ENCODE peak calls at places on chromosome 10, in four cellular contexts. O, Y, R and J are unnamed samples.

GRCh38 chr10:124364674-124365073 is 54.0 kb downstream of the OAT start:
- DNase-seq in Y (no peak), O (no peak), R (no peak), J (no peak)

GRCh38 chr10:79047875-79048638 is 20.7 kb upstream of the ZMIZ1 start:
- DNase-seq in R (no peak), O (peak), Y (no peak), J (peak)

GRCh38 chr10:69259547-69260243 is 18.6 kb upstream of the HK1 start:
- DNase-seq in R (no peak), Y (no peak), O (no peak), J (no peak)

GRCh38 chr10:133295426-133296320 is 13.0 kb downstream of the TUBGCP2 start:
- DNase-seq in R (no peak), Y (no peak), O (no peak), J (no peak)

GRCh38 chr10:42932735-42933453 is 144.0 kb upstream of the RET start:
- DNase-seq in Y (no peak), O (peak), R (peak), J (no peak)

GRCh38 chr10:122310311-122311050 is 39.4 kb downstream of the BTBD16 start:
- DNase-seq in O (no peak), R (no peak), Y (no peak), J (no peak)

GRCh38 chr10:30704016-30704600 is 74.6 kb upstream of the LYZL2 start:
- DNase-seq in Y (no peak), O (no peak), R (no peak), J (no peak)

GRCh38 chr10:106147050-106147449 is 1017.5 kb downstream of the SORCS1 start:
- DNase-seq in Y (no peak), O (no peak), R (no peak), J (peak)

GRCh38 chr10:3365630-3366029 is 193.0 kb upstream of the PITRM1 start:
- DNase-seq in Y (no peak), R (no peak), O (no peak), J (no peak)

GRCh38 chr10:104895541-104895940 is 254.5 kb downstream of the SORCS3 start:
- DNase-seq in Y (no peak), O (no peak), R (no peak), J (peak)

GRCh38 chr10:60456053-60456452 is 66.4 kb upstream of the ANK3 start:
- DNase-seq in Y (no peak), O (peak), R (no peak), J (no peak)

GRCh38 chr10:84798333-84798732 is 469.9 kb downstream of the CCSER2 start:
- DNase-seq in O (no peak), Y (no peak), R (no peak), J (no peak)

GRCh38 chr10:79147796-79148451 is 79.2 kb downstream of the ZMIZ1 start:
- DNase-seq in O (no peak), Y (no peak), R (no peak), J (no peak)

GRCh38 chr10:23190872-23191763 is 994 bp upstream of the PTF1A start:
- DNase-seq in O (no peak), R (no peak), Y (no peak), J (no peak)

GRCh38 chr10:77887631-77888355 is 38.8 kb downstream of the DLG5 start:
- DNase-seq in O (no peak), R (no peak), Y (no peak), J (no peak)

GRCh38 chr10:58508316-58508715 is 4.4 kb upstream of the BICC1 start:
- DNase-seq in R (no peak), O (no peak), Y (no peak), J (no peak)

GRCh38 chr10:73859441-73860049 is 14.8 kb downstream of the CAMK2G start:
- DNase-seq in O (peak), R (no peak), Y (peak), J (no peak)

GRCh38 chr10:133072776-133073390 is 14.8 kb upstream of the ADGRA1 start:
- DNase-seq in Y (no peak), O (no peak), R (no peak), J (no peak)

GRCh38 chr10:95229724-95230627 is 35.9 kb downstream of the ACSM6 start:
- DNase-seq in O (no peak), Y (no peak), R (peak), J (no peak)

GRCh38 chr10:88999629-89000028 is 9.0 kb downstream of the FAS start:
- DNase-seq in R (no peak), O (no peak), Y (no peak), J (no peak)

GRCh38 chr10:132489704-132490534 is 47.7 kb upstream of the INPP5A start:
- DNase-seq in O (no peak), Y (no peak), R (no peak), J (no peak)

GRCh38 chr10:9296206-9296605 is 1241.7 kb downstream of the GATA3 start:
- DNase-seq in Y (no peak), R (no peak), O (no peak), J (no peak)

GRCh38 chr10:63429280-63429679 is 36.5 kb downstream of the JMJD1C start:
- DNase-seq in R (no peak), O (no peak), Y (no peak), J (no peak)

GRCh38 chr10:13712799-13713581 is 126.2 kb downstream of the PRPF18 start:
- DNase-seq in R (no peak), O (peak), Y (peak), J (no peak)

GRCh38 chr10:59234814-59235429 is 58.5 kb downstream of the PHYHIPL start:
- DNase-seq in Y (no peak), O (peak), R (no peak), J (no peak)

GRCh38 chr10:103478671-103479070 is 369 bp downstream of the CALHM3 start:
- DNase-seq in O (no peak), Y (no peak), R (no peak), J (no peak)

GRCh38 chr10:103479135-103479534 is at the start of gene CALHM3:
- DNase-seq in O (peak), R (no peak), Y (no peak), J (no peak)

GRCh38 chr10:103487396-103487708 is 6.2 kb upstream of the NEURL1 start:
- DNase-seq in O (no peak), R (no peak), Y (no peak), J (no peak)

GRCh38 chr10:103480521-103480920 is 1.5 kb upstream of the CALHM3 start:
- DNase-seq in Y (no peak), O (peak), R (no peak), J (no peak)

DNA sequence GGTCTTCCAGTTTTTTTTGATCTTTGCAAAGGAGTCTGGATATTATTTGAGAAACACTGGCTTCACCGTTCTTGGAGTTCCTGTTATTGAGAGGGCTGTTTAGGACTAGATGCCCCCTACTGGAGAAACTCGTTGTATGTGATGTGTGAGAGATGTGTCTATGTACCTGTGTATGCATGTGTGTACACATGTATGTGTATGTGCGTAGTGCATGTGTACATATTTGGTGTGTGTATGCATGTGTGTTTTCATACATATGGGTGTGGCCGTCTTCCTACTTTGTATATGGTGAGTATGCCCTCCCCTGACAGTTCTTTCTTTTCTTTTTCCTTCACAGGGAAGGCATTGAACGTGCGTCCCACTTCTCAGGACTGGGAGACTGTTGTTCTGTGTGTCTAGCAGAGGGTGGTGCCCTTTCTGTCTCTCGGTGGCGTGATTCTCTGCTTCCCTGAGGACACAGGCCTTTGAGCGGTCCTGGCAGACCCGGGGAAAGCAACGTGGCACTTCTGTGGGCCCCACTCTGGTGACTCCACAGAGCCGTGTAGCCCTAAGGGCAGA is 3.0 kb upstream of the CALHM3 start:
- DNase-seq in O (peak), R (no peak), Y (no peak), J (peak)
- TF ChIP-seq SIN3A in O (no peak), R (no peak), Y (no peak), J (no peak)

GRCh38 chr10:75079436-75080083 is 31.9 kb upstream of the SAMD8 start:
- DNase-seq in R (no peak), Y (no peak), O (no peak), J (no peak)
- TF ChIP-seq NRF1 in R (no peak), Y (no peak), O (no peak), J (no peak)

GRCh38 chr10:103353281-103353680 is 2.3 kb upstream of the PCGF6 start:
- DNase-seq in Y (no peak), R (no peak), O (peak), J (no peak)
- TF ChIP-seq RFX5 in Y (no peak), R (no peak), O (no peak), J (no peak)

GRCh38 chr10:27372095-27372494 is 131.5 kb upstream of the ACBD5 start:
- DNase-seq in R (no peak), Y (no peak), O (no peak), J (no peak)

GRCh38 chr10:27364028-27364427 is 123.4 kb upstream of the ACBD5 start:
- DNase-seq in O (no peak), Y (no peak), R (no peak), J (no peak)

GRCh38 chr10:27369832-27370231 is 129.2 kb upstream of the ACBD5 start:
- DNase-seq in Y (no peak), R (no peak), O (peak), J (no peak)

GRCh38 chr10:27366769-27367168 is 126.2 kb upstream of the ACBD5 start:
- DNase-seq in R (no peak), Y (no peak), O (no peak), J (no peak)

GRCh38 chr10:27368706-27369105 is 128.1 kb upstream of the ACBD5 start:
- DNase-seq in R (no peak), Y (no peak), O (no peak), J (no peak)
- TF ChIP-seq SIN3A in R (no peak), Y (no peak), O (no peak), J (no peak)